ENCODE peak calls at places on chromosomes 13 and 19, in ten cellular contexts. D is effector memory CD4-positive, alpha-beta T cell; S is mammary epithelial cell; F is HCT116; Y is aorta; P is A549; Q is stomach; E is heart left ventricle; U is right lobe of liver; G is iPS DF 6.9. A is an unnamed sample. For H3K4me1, the result is how much of the 10 kb centered on the place peaks cover.

GRCh38 chr19:36489920-36490415 is 607 bp upstream of the ZNF566 start:
- DNase-seq in P (peak), G (peak), S (no peak), Y (no peak), D (peak), F (no peak), E (peak), Q (peak), U (no peak), A (peak)

GRCh38 chr19:4482721-4483120 is 10.6 kb downstream of the HDGFL2 start:
- DNase-seq in G (no peak), F (no peak), Q (no peak), P (no peak), E (no peak), S (no peak), D (no peak), U (no peak), Y (no peak), A (no peak)

GRCh38 chr19:17337675-17338439 is 504 bp downstream of the GTPBP3 start:
- DNase-seq in U (no peak), Q (no peak), Y (no peak), E (no peak), G (no peak), S (peak), P (no peak), D (no peak), F (no peak), A (peak)

GRCh38 chr19:47444388-47444821 is 25.1 kb upstream of the MEIS3 start:
- DNase-seq in Y (no peak), Q (no peak), D (no peak), E (no peak), U (peak), G (no peak), F (no peak), P (no peak), S (no peak), A (peak)

GRCh38 chr13:83881917-83882625 is at the start of gene SLITRK1:
- DNase-seq in Y (peak), Q (no peak), P (no peak), G (peak), S (peak), U (peak), E (peak), D (no peak), F (no peak), A (no peak)

GRCh38 chr13:110493613-110494012 is 67.9 kb downstream of the RAB20 start:
- DNase-seq in Q (no peak), E (no peak), G (no peak), D (no peak), F (no peak), Y (peak), P (no peak), U (peak), S (no peak), A (no peak)

GRCh38 chr13:95644611-95645052 is at the start of gene DZIP1:
- DNase-seq in Y (peak), Q (peak), G (peak), E (peak), F (no peak), D (no peak), S (peak), P (peak), U (peak), A (no peak)

GRCh38 chr19:51422053-51422448 is 4.6 kb upstream of the SIGLEC10 start:
- DNase-seq in G (peak), Y (peak), Q (peak), U (peak), F (peak), D (peak), E (peak), P (peak), S (peak), A (peak)

GRCh38 chr19:4016486-4016885 is 8.9 kb downstream of the PIAS4 start:
- DNase-seq in G (no peak), E (no peak), U (no peak), Y (no peak), F (no peak), Q (no peak), P (no peak), S (no peak), D (no peak), A (no peak)

GRCh38 chr13:44220948-44221347 is 152.7 kb upstream of the SERP2 start:
- DNase-seq in G (no peak), Q (no peak), U (no peak), D (no peak), F (no peak), S (no peak), Y (no peak), E (no peak), P (no peak), A (no peak)
- H3K4me1 ChIP-seq in G (under half), Q (under half), U (under half), D (under half), F (under half), S (under half), Y (under half), E (under half), P (under half), A (under half)

GRCh38 chr19:29489182-29489951 is 36.4 kb upstream of the VSTM2B start:
- DNase-seq in Y (peak), U (no peak), Q (no peak), E (no peak), P (no peak), D (no peak), G (no peak), F (no peak), S (no peak), A (no peak)
- H3K27ac ChIP-seq in Y (no peak), U (no peak), Q (no peak), E (no peak), P (no peak), D (no peak), G (no peak), F (no peak), S (no peak), A (no peak)

DNA sequence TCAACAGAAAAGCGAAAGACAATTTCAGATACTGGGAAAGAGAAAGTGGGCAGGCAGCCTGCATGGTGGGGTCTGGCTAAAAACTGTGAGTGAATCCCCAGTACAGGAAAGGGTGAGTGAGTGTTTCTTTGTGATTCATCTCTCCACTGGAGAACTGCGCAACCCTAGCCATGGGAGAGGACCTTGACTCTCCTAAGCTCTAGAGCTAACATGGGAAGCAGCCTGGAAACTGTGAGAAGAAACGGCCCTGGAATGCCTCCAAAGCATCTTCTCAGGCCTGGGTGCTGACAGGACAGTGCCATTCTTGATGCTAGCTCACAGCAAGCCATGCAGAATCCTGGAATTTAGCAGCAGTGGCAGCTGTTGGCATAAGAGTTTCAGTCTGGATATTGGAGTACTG is 18.8 kb upstream of the SLAIN1 start:
- DNase-seq in P (no peak), F (no peak), Q (no peak), U (no peak), D (no peak), G (no peak), Y (no peak), E (no peak), S (no peak), A (no peak)
- H3K4me3 ChIP-seq in P (no peak), F (no peak), Q (no peak), U (no peak), D (no peak), G (no peak), Y (no peak), E (no peak), S (no peak), A (no peak)

DNA sequence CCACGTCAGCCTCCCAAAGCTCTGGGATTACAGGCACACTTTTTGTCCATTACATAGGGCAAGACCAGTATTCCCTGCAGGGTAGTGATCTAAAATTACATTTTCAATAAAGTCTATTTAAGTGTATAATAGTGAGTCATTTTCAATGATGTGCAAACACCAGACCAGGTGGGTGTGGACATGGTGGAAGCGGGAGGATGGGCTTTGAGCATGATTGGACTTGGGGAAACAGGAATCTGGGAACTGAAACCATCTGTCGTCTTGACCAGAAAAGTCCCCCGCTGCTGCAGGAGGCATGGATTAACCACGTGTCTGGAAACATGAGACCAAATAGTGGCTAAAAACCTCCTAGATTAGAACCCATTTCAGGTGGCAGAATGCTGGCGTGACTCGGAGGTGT is 4.9 kb downstream of the FXYD3 start:
- DNase-seq in P (no peak), F (no peak), Y (no peak), U (no peak), S (peak), D (no peak), E (no peak), G (no peak), Q (no peak), A (no peak)
- H3K4me1 ChIP-seq in P (under half), F (under half), Y (under half), U (under half), S (half or more), D (under half), E (under half), G (under half), Q (half or more), A (under half)

DNA sequence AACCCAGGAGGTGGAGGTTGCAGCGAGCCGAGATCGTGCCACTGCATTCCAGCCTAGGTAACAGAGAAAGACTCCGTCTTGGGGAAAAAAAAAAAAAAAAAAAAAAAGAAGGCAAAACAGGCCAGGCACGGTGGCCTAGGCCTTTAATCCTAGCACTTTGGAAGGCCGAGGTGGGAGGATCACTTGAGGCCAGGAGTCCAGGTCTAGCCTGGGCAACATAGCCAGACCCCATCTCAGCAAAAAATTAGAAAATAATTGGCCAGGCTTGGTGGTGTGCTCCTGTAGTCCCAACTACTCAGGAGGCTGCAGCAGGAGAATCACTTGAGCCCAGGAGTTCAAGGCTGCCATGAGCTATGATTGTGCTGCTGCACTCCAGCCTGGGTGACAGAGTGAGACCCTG is 43.4 kb downstream of the CRTC1 start:
- DNase-seq in Y (no peak), E (no peak), Q (no peak), U (no peak), D (no peak), F (no peak), S (no peak), P (no peak), G (no peak), A (no peak)
- H3K27ac ChIP-seq in Y (no peak), E (no peak), Q (no peak), U (no peak), D (no peak), F (no peak), S (no peak), P (no peak), G (no peak), A (no peak)

GRCh38 chr19:39083599-39083982 is 577 bp upstream of the ACP7 start:
- DNase-seq in Q (no peak), D (no peak), Y (no peak), S (peak), U (no peak), E (no peak), G (no peak), P (no peak), F (no peak), A (no peak)

GRCh38 chr19:39084732-39085080 is 538 bp downstream of the ACP7 start:
- DNase-seq in F (no peak), S (no peak), Q (no peak), D (no peak), E (no peak), Y (no peak), U (no peak), P (no peak), G (no peak), A (no peak)

GRCh38 chr19:39082745-39083598 is 1.2 kb upstream of the ACP7 start:
- DNase-seq in E (no peak), Y (no peak), G (no peak), D (no peak), Q (no peak), P (no peak), U (no peak), S (peak), F (no peak), A (no peak)

GRCh38 chr19:39085392-39085791 is 1.2 kb downstream of the ACP7 start:
- DNase-seq in E (no peak), D (no peak), P (no peak), S (no peak), Q (no peak), U (no peak), G (no peak), F (no peak), Y (no peak), A (no peak)

GRCh38 chr19:39083983-39084731 is at the start of gene ACP7:
- DNase-seq in Y (no peak), F (no peak), E (no peak), Q (no peak), G (no peak), P (no peak), U (no peak), D (no peak), S (no peak), A (no peak)
- H3K4me3 ChIP-seq in Y (no peak), F (peak), E (no peak), Q (peak), G (peak), P (peak), U (no peak), D (peak), S (peak), A (no peak)

DNA sequence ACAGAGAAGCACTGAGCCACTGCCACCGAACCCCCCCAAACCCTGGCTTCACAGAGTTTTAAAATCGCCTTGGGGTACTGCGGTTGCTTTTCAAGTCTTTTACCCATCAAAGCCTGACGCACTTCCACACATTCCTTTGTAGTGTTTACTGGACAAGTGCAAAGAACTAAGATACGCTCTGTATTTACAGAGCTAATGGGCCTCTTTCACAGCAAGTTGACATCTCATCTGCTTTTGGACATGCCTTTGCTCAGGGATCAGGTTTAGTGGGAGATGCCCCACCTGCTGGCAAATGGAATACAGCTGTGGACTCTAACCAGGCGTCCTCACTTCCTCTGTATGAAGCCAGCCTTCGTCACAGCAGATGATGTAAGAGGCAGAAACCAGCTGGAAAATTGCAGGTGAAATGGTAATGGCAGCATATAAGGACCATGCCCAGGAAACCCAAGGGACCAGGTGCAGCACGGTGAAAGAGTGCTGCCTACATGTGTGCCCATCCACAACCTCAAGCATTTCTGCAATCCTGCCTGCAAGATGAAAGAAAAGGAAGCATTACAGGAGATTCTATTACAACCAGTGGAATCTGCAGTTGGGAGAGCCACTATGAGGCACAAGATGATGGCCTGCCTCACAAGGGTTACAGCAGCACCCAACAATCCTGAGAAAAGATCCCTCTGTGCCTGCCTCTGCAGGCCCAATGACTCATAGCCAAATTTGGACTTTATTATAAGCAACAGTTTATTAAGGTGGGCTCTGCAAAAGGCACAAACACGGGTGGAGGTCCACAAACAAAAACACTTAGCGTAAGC is 34.7 kb downstream of the BRD4 start:
- DNase-seq in E (no peak), Y (no peak), F (peak), U (no peak), S (peak), D (no peak), G (no peak), P (peak), Q (no peak), A (no peak)
- H3K4me1 ChIP-seq in E (half or more), Y (under half), F (under half), U (under half), S (half or more), D (half or more), G (under half), P (half or more), Q (half or more), A (half or more)

GRCh38 chr19:29640231-29640630 is 25.0 kb upstream of the PLEKHF1 start:
- DNase-seq in G (no peak), E (no peak), U (no peak), Y (no peak), Q (no peak), P (no peak), D (no peak), F (no peak), S (no peak), A (no peak)
- H3K27ac ChIP-seq in G (no peak), E (no peak), U (no peak), Y (no peak), Q (no peak), P (no peak), D (no peak), F (no peak), S (no peak), A (no peak)

DNA sequence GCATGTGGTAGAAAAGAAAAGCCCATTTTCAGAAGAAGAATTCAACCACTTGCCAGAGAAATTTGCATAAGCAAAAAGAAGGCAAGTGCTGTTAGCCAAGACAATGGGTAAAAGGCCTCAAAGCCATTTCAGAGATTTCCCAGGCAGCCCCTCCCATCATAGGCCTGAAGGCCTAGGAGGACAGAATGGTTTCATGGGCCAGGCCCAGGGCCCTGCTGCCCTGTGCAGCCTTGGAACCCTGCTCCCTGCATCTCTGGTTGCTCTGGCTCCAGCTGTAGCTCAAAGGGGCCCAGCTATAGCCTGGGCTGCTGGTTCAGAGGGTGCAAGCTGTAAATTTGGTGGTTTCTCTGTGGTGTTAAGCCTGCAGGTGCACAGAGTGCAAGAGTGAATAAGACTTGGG is 212.8 kb downstream of the EFNB2 start:
- DNase-seq in U (no peak), G (no peak), P (no peak), Q (no peak), Y (no peak), S (no peak), D (no peak), F (no peak), E (no peak), A (no peak)
- H3K4me3 ChIP-seq in U (no peak), G (no peak), P (no peak), Q (no peak), Y (no peak), S (no peak), D (no peak), F (no peak), E (no peak), A (no peak)

A was measured in Karpas-422.